ENCODE peak calls at places on chromosomes 3 and 15, in five cellular contexts. A, O, L, I and W are unnamed samples.

GRCh38 chr3:37435572-37435971 is 261.2 kb upstream of the LRRFIP2 start:
- DNase-seq in A (no peak), O (no peak), L (no peak), I (no peak), W (no peak)

GRCh38 chr3:164194842-164195241 is 883.5 kb downstream of the SI start:
- DNase-seq in A (no peak), O (no peak), L (no peak), I (no peak), W (no peak)

GRCh38 chr3:123984350-123984749 is 7.6 kb downstream of the ROPN1 start:
- DNase-seq in A (no peak), O (no peak), L (no peak), I (no peak), W (no peak)

GRCh38 chr15:90419202-90419601 is 31.2 kb downstream of the IQGAP1 start:
- DNase-seq in A (no peak), O (no peak), L (no peak), I (no peak), W (no peak)

GRCh38 chr3:61222428-61222827 is 28.8 kb downstream of the FHIT start:
- DNase-seq in A (no peak), O (no peak), L (no peak), I (no peak), W (no peak)

GRCh38 chr3:4895848-4896247 is 83.4 kb upstream of the BHLHE40 start:
- DNase-seq in A (peak), O (no peak), L (no peak), I (no peak), W (no peak)

GRCh38 chr15:68154923-68155559 is 50.1 kb downstream of the CALML4 start:
- DNase-seq in A (peak), O (peak), L (no peak), I (peak), W (peak)

GRCh38 chr3:127011270-127011992 is 28.5 kb downstream of the PLXNA1 start:
- DNase-seq in A (peak), O (no peak), L (no peak), I (no peak), W (peak)

GRCh38 chr3:113505867-113506266 is 9.1 kb downstream of the SPICE1 start:
- DNase-seq in A (no peak), O (no peak), L (no peak), I (no peak), W (no peak)

GRCh38 chr3:186427627-186428026 is 65.6 kb upstream of the DGKG start:
- DNase-seq in A (no peak), O (no peak), L (no peak), I (no peak), W (no peak)

GRCh38 chr3:59774613-59775012 is 724.8 kb upstream of the CFAP20DC start:
- DNase-seq in A (peak), O (no peak), L (peak), I (peak), W (peak)

GRCh38 chr3:15903164-15903563 is 105.4 kb upstream of the ANKRD28 start:
- DNase-seq in A (peak), O (no peak), L (no peak), I (no peak), W (peak)

GRCh38 chr15:54150255-54150654 is 172.0 kb downstream of the UNC13C start:
- DNase-seq in A (peak), O (no peak), L (no peak), I (no peak), W (no peak)

GRCh38 chr3:152719264-152719663 is 115.7 kb upstream of the P2RY1 start:
- DNase-seq in A (peak), O (no peak), L (no peak), I (peak), W (no peak)

DNA sequence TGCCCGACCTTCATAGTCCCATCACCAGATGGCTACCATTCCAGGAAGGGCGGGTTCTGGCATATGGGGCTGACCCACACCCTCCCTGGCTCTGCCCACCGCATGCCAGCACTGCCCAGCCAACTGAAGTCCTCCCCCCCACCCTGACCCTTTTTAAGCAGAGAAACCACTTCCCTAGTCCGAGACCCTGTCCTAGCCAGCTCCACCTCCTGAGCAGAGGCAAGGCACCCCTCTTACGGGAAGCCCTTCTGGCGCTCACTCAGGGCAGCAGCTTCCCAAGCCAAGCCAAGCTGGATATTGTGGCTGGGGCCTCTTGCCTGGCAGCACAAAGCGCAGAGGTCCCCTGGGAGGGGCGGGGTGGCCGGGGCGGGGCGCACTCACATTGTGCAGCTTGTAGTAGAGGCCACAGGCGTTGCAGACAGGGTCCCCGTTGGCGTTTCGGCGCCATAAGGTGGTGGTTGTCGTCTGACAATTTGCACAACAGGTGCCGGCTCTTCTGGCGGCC is 11.5 kb downstream of the GATA2 start:
- DNase-seq in A (no peak), O (no peak), L (no peak), I (no peak), W (no peak)
- H3K4me3 ChIP-seq in A (no peak), O (no peak), L (no peak), I (no peak), W (no peak)

GRCh38 chr15:45704329-45705249 is 69.8 kb downstream of the SQOR start:
- DNase-seq in A (peak), O (peak), L (no peak), I (peak), W (no peak)
- H3K4me3 ChIP-seq in A (peak), O (peak), L (peak), I (peak), W (peak)

GRCh38 chr3:157532529-157533297 is 29.5 kb upstream of the VEPH1 start:
- DNase-seq in A (peak), O (no peak), L (peak), I (peak), W (peak)
- H3K4me3 ChIP-seq in A (peak), O (no peak), L (peak), I (no peak), W (peak)

DNA sequence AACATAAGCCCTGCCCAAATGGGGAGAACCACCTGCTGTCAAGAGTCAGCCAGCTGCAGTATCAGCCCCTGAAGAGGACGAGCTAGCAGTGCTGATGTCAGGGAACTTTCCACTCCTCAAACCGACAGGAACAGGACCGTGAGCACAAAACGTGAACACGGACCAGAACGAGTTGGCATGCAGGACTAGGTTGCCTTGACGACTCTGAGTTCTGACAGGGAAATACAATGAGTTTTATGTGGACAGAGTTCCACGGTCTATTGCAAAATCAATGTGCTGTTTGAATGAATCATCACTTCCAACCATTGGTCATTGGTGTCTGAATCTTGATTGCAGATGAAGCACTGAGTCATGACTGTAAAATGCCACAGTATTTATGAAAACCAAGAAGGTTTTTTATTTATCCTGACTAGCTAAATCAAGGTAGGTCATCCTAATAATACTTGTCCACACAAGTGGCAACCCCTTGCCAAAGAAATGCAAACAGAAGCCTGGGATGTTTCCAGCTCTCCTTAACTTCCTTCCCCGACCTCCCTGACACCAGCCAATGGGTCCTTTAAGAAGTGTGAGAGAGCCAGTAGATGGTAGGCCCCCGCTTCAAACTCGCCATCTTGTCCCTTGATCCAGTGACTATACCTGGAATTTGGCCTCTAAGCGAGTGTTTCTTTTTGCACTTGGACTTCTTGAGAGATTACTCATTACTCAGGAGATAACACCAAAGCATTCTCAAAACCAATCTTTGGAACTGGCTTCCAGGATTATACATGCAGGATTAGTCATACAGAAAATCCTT is 119.6 kb downstream of the ASB7 start:
- DNase-seq in A (peak), O (peak), L (peak), I (peak), W (peak)
- H3K4me3 ChIP-seq in A (no peak), O (no peak), L (peak), I (peak), W (no peak)

GRCh38 chr3:78201066-78201465 is 1161.2 kb downstream of the ROBO2 start:
- DNase-seq in A (no peak), O (no peak), L (no peak), I (no peak), W (no peak)

GRCh38 chr3:78204977-78205376 is 1165.1 kb downstream of the ROBO2 start:
- DNase-seq in A (peak), O (no peak), L (peak), I (peak), W (peak)
- H3K4me3 ChIP-seq in A (no peak), O (no peak), L (no peak), I (no peak), W (no peak)

GRCh38 chr3:71244153-71245051 is 339.1 kb downstream of the FOXP1 start:
- DNase-seq in A (peak), O (peak), L (no peak), I (no peak), W (no peak)
- H3K4me3 ChIP-seq in A (peak), O (peak), L (peak), I (no peak), W (no peak)

DNA sequence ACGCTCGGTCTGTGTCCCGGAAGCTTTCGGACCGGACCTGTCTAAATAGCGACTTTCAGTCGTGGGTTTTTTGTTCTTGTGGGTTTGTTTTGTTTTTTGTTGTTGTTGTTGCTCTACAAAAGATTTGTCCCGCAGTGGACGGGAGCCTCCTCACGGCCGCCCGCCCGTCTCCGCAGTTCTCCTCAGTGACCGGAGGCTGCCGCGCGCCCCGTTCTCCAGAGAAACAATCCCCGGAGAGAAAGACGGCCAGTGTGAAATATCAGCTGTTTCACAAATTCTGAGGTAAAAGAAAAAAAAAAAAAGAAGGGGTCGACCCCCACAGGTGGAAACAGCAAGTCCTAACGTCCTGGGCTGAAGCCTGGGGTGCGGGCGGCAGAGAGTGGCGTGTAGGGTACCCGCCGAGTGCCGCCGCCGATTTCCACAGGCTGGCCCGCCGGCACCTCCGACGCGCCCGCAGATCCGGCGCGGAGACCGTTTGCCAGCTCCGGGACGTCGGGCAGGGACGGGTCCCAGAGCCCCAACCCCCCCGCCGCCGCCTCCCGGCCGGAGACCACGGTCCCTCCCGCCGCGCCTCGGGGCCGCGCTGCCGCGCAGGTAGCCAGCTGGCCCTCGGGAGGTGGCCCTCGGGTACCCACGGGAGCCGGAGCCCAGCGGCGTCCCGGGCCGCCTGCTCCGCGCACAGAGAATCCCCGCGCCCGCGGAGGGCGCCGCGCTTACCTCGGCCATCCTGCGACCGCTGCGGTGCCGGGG is 476 bp downstream of the BNC1 start:
- DNase-seq in A (peak), O (no peak), L (no peak), I (peak), W (no peak)
- H3K4me3 ChIP-seq in A (peak), O (peak), L (peak), I (peak), W (peak)

GRCh38 chr15:58077427-58077826 is 11.9 kb upstream of the ALDH1A2 start:
- DNase-seq in A (peak), O (no peak), L (no peak), I (peak), W (no peak)
- H3K4me3 ChIP-seq in A (no peak), O (no peak), L (no peak), I (no peak), W (no peak)

DNA sequence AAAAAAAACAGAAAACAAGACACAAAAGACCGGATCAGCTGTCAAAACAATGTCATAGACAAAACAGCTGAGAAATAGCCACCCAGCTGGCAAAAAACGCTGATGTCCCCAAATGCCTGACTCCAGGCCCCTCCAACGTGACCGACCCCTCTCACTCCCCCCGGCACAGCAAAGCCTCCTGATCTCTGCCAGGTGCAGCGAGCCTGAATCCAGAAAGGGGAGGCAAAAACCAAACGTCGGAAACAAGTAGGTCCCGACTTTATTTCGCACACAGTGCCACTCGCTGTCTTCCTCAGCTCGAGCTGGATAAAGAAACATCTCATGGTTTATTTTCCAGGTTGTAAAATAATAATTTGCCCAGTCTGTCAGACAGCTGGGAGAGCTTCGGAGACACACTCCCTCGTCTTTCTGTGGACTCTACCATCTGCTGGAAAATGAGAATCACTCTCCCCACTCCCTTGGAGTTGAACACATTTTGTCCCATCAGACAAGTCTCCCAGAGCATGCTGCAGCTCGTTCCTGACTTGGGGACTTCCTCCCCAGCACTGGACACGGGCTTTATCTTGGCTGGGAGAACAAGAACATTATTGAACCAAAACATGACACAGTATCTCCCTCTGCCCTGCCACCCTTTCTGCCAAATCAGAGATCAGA is 142.9 kb downstream of the NUP210 start:
- DNase-seq in A (no peak), O (no peak), L (no peak), I (no peak), W (no peak)
- H3K4me3 ChIP-seq in A (no peak), O (no peak), L (no peak), I (no peak), W (no peak)